ENCODE peak calls at places on chromosomes 11 and 22, in seven cellular contexts. U is stimulated activated effector memory CD8-positive, alpha-beta T cell treated with anti-CD3 and anti-CD28 coated beads, Interleukin-12 subunit alpha, Interleukin-12 subunit beta, amount 100 ng/mL, for 72 hours; G is T-helper 2 cell; J is MV-4-11; E is cardiac septum; T is NCI-H774; I is GDM1. R is an unnamed sample.

GRCh38 chr11:45247433-45247832 is 38.7 kb downstream of the SYT13 start:
- DNase-seq in I (no peak), E (peak), G (no peak), U (no peak), J (no peak), T (no peak), R (no peak)

GRCh38 chr11:60762851-60763691 is 6.4 kb downstream of the MS4A15 start:
- DNase-seq in J (no peak), G (no peak), T (peak), I (no peak), E (peak), U (no peak), R (peak)

GRCh38 chr22:20130739-20131592 is 638 bp upstream of the ZDHHC8 start:
- DNase-seq in J (peak), E (peak), U (peak), T (no peak), G (peak), I (peak), R (peak)

GRCh38 chr11:94469416-94469815 is 24.2 kb downstream of the MRE11 start:
- DNase-seq in J (peak), U (no peak), G (peak), I (no peak), T (no peak), E (no peak), R (no peak)

GRCh38 chr22:50300620-50301257 is 6.7 kb downstream of the PLXNB2 start:
- DNase-seq in J (no peak), G (no peak), E (no peak), U (no peak), T (no peak), I (no peak), R (no peak)

GRCh38 chr22:27262371-27262770 is 539.2 kb downstream of the MN1 start:
- DNase-seq in U (no peak), E (no peak), I (no peak), T (no peak), G (no peak), J (no peak), R (no peak)

GRCh38 chr22:40728731-40729189 is 49.5 kb downstream of the MCHR1 start:
- DNase-seq in U (no peak), T (no peak), J (no peak), E (no peak), G (peak), I (peak), R (peak)

GRCh38 chr22:22877523-22878210 is 9.9 kb upstream of the IGLL5 start:
- DNase-seq in J (peak), T (peak), I (peak), U (peak), G (peak), E (no peak), R (peak)

GRCh38 chr22:38724926-38725571 is 19.3 kb downstream of the GTPBP1 start:
- DNase-seq in J (peak), T (no peak), E (no peak), I (no peak), U (no peak), G (peak), R (peak)

GRCh38 chr22:45310331-45311032 is 748 bp downstream of the FAM118A start:
- DNase-seq in G (peak), U (no peak), T (no peak), E (no peak), J (no peak), I (no peak), R (no peak)

GRCh38 chr11:112004389-112004788 is 20.8 kb upstream of the DLAT start:
- DNase-seq in U (no peak), T (no peak), J (peak), E (no peak), G (peak), I (no peak), R (no peak)

GRCh38 chr11:77883775-77884174 is 62.8 kb downstream of the AAMDC start:
- DNase-seq in I (no peak), T (no peak), E (no peak), J (no peak), U (no peak), G (no peak), R (peak)

GRCh38 chr11:12258451-12258850 is 118.9 kb upstream of the PARVA start:
- DNase-seq in J (no peak), I (no peak), E (no peak), U (no peak), T (no peak), G (no peak), R (peak)

GRCh38 chr11:68471360-68472340 is 11.1 kb downstream of the PPP6R3 start:
- DNase-seq in T (no peak), J (peak), I (peak), U (peak), E (no peak), G (peak), R (peak)

GRCh38 chr11:120969993-120970392 is 53.9 kb upstream of the TBCEL start:
- DNase-seq in U (no peak), J (no peak), E (no peak), I (no peak), T (no peak), G (no peak), R (no peak)

GRCh38 chr11:73384871-73385692 is 8.9 kb downstream of the RELT start:
- DNase-seq in E (peak), G (peak), J (peak), I (peak), U (no peak), T (no peak), R (peak)

GRCh38 chr22:28907311-28908008 is 24.1 kb downstream of the ZNRF3 start:
- DNase-seq in T (no peak), J (peak), G (peak), U (peak), I (no peak), E (no peak), R (no peak)

GRCh38 chr22:16824718-16825687 is at the start of gene XKR3:
- DNase-seq in U (no peak), J (peak), E (no peak), G (peak), T (no peak), I (peak), R (no peak)

GRCh38 chr11:76861490-76861953 is 804 bp downstream of the ACER3 start:
- DNase-seq in I (no peak), G (no peak), U (no peak), E (no peak), J (no peak), T (no peak), R (no peak)

GRCh38 chr11:93526691-93527583 is 16.3 kb downstream of the SMCO4 start:
- DNase-seq in J (no peak), U (no peak), T (no peak), G (peak), I (no peak), E (no peak), R (peak)

GRCh38 chr11:62392944-62393628 is 25.7 kb upstream of the SCGB1A1 start:
- DNase-seq in T (no peak), J (no peak), U (no peak), I (peak), G (peak), E (no peak), R (no peak)

GRCh38 chr22:48619721-48620120 is 1208.0 kb downstream of the BRD1 start:
- DNase-seq in T (no peak), E (no peak), J (no peak), U (no peak), I (no peak), G (no peak), R (no peak)

GRCh38 chr11:134905966-134906955 is 494.2 kb upstream of the B3GAT1 start:
- DNase-seq in G (no peak), E (no peak), T (no peak), I (no peak), U (no peak), J (no peak), R (no peak)

R was measured in amniotic epithelial cell.